ENCODE peak calls at places on chromosome 1, in six cellular contexts. R is fibroblast of lung, H is ovary, O is stomach, W is PC-3, S is lower lobe of right lung. F is an unnamed sample.
A peak's percentile ranks its signal among the peaks of the same experiment; 100 is the strongest.

GRCh38 chr1:168224991-168225390 is 813 bp upstream of the SFT2D2 start:
- DNase-seq in O (no peak), H (no peak), R (no peak), W (no peak), S (no peak), F (no peak)

GRCh38 chr1:55554611-55555010 is 339.4 kb upstream of the USP24 start:
- DNase-seq in W (no peak), H (no peak), S (no peak), O (no peak), R (no peak), F (no peak)

GRCh38 chr1:230069813-230070212 is 2.8 kb downstream of the GALNT2 start:
- DNase-seq in R (peak; percentile 27), H (no peak), W (peak; percentile 66), S (no peak), O (no peak), F (no peak)

GRCh38 chr1:228337031-228337564 is 69.5 kb downstream of the TRIM11 start:
- DNase-seq in S (peak; percentile 35), W (no peak), O (no peak), H (peak; percentile 8), R (no peak), F (no peak)

GRCh38 chr1:182614796-182615451 is 10.7 kb upstream of the RGS16 start:
- DNase-seq in H (peak; percentile 87), R (peak; percentile 79), O (peak; percentile 76), S (peak; percentile 84), W (peak; percentile 40), F (peak; percentile 86)

GRCh38 chr1:12604114-12604874 is 13.7 kb downstream of the DHRS3 start:
- DNase-seq in O (peak; percentile 70), W (peak; percentile 97), S (no peak), H (peak; percentile 72), R (peak; percentile 95), F (peak; percentile 99)

GRCh38 chr1:182699673-182700350 is 15.4 kb upstream of the RGS8 start:
- DNase-seq in R (no peak), W (no peak), S (no peak), O (no peak), H (no peak), F (no peak)

GRCh38 chr1:173608503-173609216 is 5.8 kb upstream of the SLC9C2 start:
- DNase-seq in W (no peak), O (no peak), H (no peak), R (no peak), S (no peak), F (no peak)

GRCh38 chr1:85259866-85260345 is 444 bp upstream of the C1orf52 start:
- DNase-seq in S (no peak), W (no peak), R (peak; percentile 66), O (no peak), H (no peak), F (no peak)

GRCh38 chr1:171251042-171251740 is 2.9 kb downstream of the FMO1 start:
- DNase-seq in S (no peak), O (peak; percentile 51), R (peak; percentile 20), W (peak; percentile 57), H (peak; percentile 44), F (no peak)

GRCh38 chr1:164588388-164589341 is 29.7 kb downstream of the PBX1 start:
- DNase-seq in S (peak; percentile 67), W (no peak), R (peak; percentile 94), H (peak; percentile 93), O (no peak), F (peak; percentile 86)

GRCh38 chr1:170666661-170667060 is 2.7 kb downstream of the PRRX1 start:
- DNase-seq in H (no peak), W (no peak), O (no peak), R (no peak), S (no peak), F (peak; percentile 46)

GRCh38 chr1:208821939-208822338 is 577.8 kb upstream of the PLXNA2 start:
- DNase-seq in R (no peak), W (no peak), H (no peak), S (no peak), O (no peak), F (no peak)

GRCh38 chr1:234532511-234532922 is 53.5 kb upstream of the TARBP1 start:
- DNase-seq in O (peak; percentile 63), W (no peak), R (peak; percentile 73), S (no peak), H (peak; percentile 39), F (peak; percentile 62)

GRCh38 chr1:165369255-165369848 is 12.8 kb upstream of the LMX1A start:
- DNase-seq in O (peak; percentile 55), W (peak; percentile 73), R (peak; percentile 30), H (peak; percentile 52), S (peak; percentile 61), F (peak; percentile 34)

GRCh38 chr1:10251325-10252103 is 41.1 kb downstream of the KIF1B start:
- DNase-seq in R (peak; percentile 33), S (no peak), H (no peak), O (no peak), W (peak; percentile 46), F (peak; percentile 46)

GRCh38 chr1:218460367-218460766 is 115.2 kb downstream of the TGFB2 start:
- DNase-seq in H (peak; percentile 62), W (peak; percentile 69), S (no peak), R (peak; percentile 45), O (no peak), F (peak; percentile 74)

GRCh38 chr1:118986291-118986838 is 1.8 kb downstream of the TBX15 start:
- DNase-seq in W (no peak), H (no peak), S (no peak), O (no peak), R (no peak), F (no peak)

GRCh38 chr1:24899581-24900485 is 30.2 kb downstream of the RUNX3 start:
- DNase-seq in R (no peak), S (no peak), O (no peak), H (no peak), W (no peak), F (no peak)

GRCh38 chr1:25054526-25054925 is 124.5 kb upstream of the RUNX3 start:
- DNase-seq in H (no peak), R (no peak), W (no peak), O (no peak), S (peak; percentile 23), F (no peak)

GRCh38 chr1:51298322-51298705 is 32.0 kb downstream of the TTC39A start:
- DNase-seq in S (no peak), W (no peak), H (no peak), R (no peak), O (no peak), F (no peak)

DNA sequence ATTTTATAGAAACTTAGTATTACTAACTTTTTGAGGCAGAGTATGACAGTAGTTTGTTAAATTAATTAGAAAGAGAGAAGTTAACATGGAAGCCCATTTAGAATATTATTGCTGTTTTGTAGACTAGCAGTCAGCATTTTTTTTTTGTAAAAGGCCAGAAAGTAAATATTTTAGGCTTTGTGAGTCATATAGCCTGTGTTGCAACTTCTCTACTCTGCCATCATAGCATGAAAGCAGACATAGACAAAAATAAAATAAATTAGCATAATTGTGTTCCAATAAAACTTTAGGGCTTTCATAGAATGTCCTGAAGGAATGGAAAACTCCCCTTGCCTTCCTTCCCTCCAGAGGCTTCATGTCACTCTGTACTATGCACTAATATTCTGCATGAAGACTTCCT is 12.3 kb upstream of the RGS4 start:
- DNase-seq in O (no peak), R (peak; percentile 82), S (no peak), H (no peak), W (peak; percentile 24), F (peak; percentile 73)
- H3K4me3 ChIP-seq in O (no peak overlapping the region), R (no peak overlapping the region), S (no peak overlapping the region), H (no peak overlapping the region), W (no peak overlapping the region), F (no peak overlapping the region)

GRCh38 chr1:32828341-32828740 is 10.9 kb downstream of the S100PBP start:
- DNase-seq in H (no peak), R (peak; percentile 31), S (no peak), O (no peak), W (peak; percentile 37), F (peak; percentile 16)
- TF ChIP-seq CTCF in H (no peak), R (no peak), S (no peak), O (no peak), W (peak; percentile 52), F (no peak)

DNA sequence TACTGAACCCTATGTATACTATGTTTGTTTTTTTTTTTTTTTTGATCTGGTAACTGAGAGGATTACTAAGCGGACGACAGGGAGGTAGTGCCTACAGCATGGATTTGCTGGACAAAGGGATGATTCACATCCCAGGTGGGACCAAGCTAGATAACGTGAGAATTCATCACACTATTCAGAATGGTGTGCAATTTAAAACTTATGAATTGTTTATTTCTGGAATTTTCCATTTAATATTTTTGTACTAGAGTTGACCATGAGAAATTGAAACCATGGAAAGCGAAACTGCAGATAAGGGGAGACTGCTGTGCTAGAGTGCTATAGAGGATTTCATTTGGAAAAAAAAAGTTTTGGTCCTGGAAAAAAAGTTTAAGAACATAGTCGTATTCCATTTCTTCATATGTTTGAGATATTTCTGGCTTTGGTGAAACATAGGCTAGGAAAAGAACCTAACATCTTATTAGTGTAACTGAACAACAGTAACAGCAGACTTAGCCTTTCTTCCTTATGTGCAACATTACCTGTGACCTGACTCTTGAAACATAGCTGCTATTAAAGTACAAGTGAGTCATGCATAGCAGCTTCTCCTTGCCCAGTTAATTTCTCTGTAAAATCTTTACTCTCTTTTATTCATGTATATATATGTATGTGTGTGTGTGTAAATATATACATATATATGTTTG is 202.5 kb downstream of the FGGY start:
- DNase-seq in W (peak; percentile 64), S (no peak), R (no peak), O (no peak), H (no peak), F (peak; percentile 46)
- H3K4me3 ChIP-seq in W (peak overlapping the region; percentile 23), S (no peak overlapping the region), R (no peak overlapping the region), O (no peak overlapping the region), H (no peak overlapping the region), F (no peak overlapping the region)

GRCh38 chr1:6783956-6784559 is 1.2 kb upstream of the CAMTA1 start:
- DNase-seq in S (no peak), O (no peak), R (peak; percentile 33), H (no peak), W (peak; percentile 41), F (peak; percentile 31)

GRCh38 chr1:6785318-6785712 is at the start of gene CAMTA1:
- DNase-seq in O (no peak), R (no peak), W (no peak), S (no peak), H (no peak), F (no peak)

GRCh38 chr1:6784560-6785317 is 515 bp upstream of the CAMTA1 start:
- DNase-seq in W (peak; percentile 100), O (peak; percentile 100), R (peak; percentile 100), S (peak; percentile 99), H (peak; percentile 100), F (peak; percentile 100)

GRCh38 chr1:6783221-6783620 is 2.0 kb upstream of the CAMTA1 start:
- DNase-seq in W (no peak), O (no peak), R (no peak), H (no peak), S (no peak), F (no peak)

DNA sequence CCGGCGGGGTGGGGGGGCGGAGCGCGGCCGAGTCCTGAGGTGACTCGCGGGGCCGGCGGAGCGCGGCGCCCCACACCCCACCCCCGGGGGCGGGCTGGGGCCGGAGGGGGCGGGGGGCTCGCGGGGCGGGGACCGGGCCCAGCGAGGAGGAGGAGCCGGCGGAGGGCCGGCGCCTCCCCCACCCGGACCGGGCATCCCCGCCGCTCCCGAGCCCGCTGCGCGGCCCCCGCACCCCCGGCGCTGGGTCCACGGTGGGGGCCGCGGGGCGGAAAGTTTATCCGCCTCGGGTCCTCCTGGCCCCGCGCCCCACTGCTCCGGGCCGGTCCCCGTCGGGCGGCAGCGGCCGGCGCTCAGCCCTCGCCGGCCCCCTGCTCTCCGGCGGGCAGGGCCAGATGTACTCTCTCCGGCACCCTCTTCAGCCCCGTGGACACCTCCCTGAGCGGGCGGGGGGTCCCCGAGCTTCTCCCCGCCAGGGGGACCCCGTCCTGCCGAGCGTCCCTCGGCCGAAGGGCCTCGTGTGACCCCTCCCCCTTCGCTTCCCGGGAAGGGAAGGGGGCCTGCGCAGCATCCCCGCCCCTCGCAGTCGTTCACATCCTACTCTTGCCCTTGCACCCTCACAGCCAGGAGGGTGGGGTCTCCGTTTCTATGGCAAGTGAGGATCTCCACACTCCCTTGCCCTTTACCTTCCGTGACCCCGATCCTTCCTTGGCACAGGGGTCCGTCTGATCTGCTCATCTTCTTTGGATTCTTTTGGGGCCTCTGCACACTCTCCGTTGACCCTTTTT is 659 bp downstream of the CAMTA1 start:
- DNase-seq in S (peak; percentile 51), O (peak; percentile 38), W (peak; percentile 47), R (peak; percentile 13), H (peak; percentile 48), F (peak; percentile 24)
- TF ChIP-seq CTCF in S (peak; percentile 14), O (no peak), W (peak; percentile 21), R (no peak), H (no peak), F (no peak)